ENCODE peak calls at places on chromosomes 16 and 17, in eight cellular contexts. W is effector CD4-positive, alpha-beta T cell; V is left ventricle myocardium inferior; L is activated gamma-delta T cell treated with Interleukin-2 at 50 U/mL for 16 hours; B is NCI-H1092; A is activated CD8-positive, alpha-beta memory T cell treated with anti-CD3 and anti-CD28 coated beads, Interleukin-2, amount 50 U/mL, for 4 hours; R is NCI-H510A treated with DMSO at 0.1 percent for 48 hours; N is mesothelial cell of epicardium. G is an unnamed sample.

GRCh38 chr16:11793840-11794239 is 3.2 kb downstream of the ZC3H7A start:
- DNase-seq in W (no peak), V (no peak), L (no peak), B (no peak), A (no peak), R (peak; percentile 22), N (no peak), G (no peak)

GRCh38 chr16:7731121-7731520 is 398.5 kb downstream of the RBFOX1 start:
- DNase-seq in W (no peak), V (no peak), L (no peak), B (no peak), A (no peak), R (no peak), N (no peak), G (no peak)

GRCh38 chr17:81000631-81001357 is 9.2 kb downstream of the CHMP6 start:
- DNase-seq in W (no peak), V (no peak), L (no peak), B (no peak), A (no peak), R (no peak), N (no peak), G (no peak)

GRCh38 chr17:42895185-42895555 is 5.4 kb upstream of the G6PC1 start:
- DNase-seq in W (no peak), V (peak; percentile 32), L (no peak), B (no peak), A (no peak), R (no peak), N (no peak), G (peak; percentile 64)

GRCh38 chr17:57187391-57187790 is 68.9 kb upstream of the MSI2 start:
- DNase-seq in W (no peak), V (no peak), L (no peak), B (no peak), A (no peak), R (no peak), N (no peak), G (no peak)

GRCh38 chr17:70060415-70060814 is 14.6 kb upstream of the KCNJ16 start:
- DNase-seq in W (no peak), V (no peak), L (no peak), B (no peak), A (no peak), R (no peak), N (no peak), G (no peak)

GRCh38 chr17:33039874-33040273 is 48.2 kb downstream of the SPACA3 start:
- DNase-seq in W (no peak), V (no peak), L (no peak), B (no peak), A (no peak), R (no peak), N (no peak), G (no peak)

GRCh38 chr17:61149106-61149505 is 250.5 kb upstream of the TBX2 start:
- DNase-seq in W (no peak), V (no peak), L (no peak), B (no peak), A (no peak), R (no peak), N (no peak), G (no peak)

GRCh38 chr17:42846594-42847280 is 2.4 kb downstream of the AOC2 start:
- DNase-seq in W (no peak), V (no peak), L (no peak), B (no peak), A (no peak), R (no peak), N (no peak), G (no peak)

GRCh38 chr17:33240397-33240796 is 52.7 kb downstream of the ASIC2 start:
- DNase-seq in W (no peak), V (no peak), L (no peak), B (peak; percentile 34), A (no peak), R (no peak), N (no peak), G (no peak)

GRCh38 chr17:5971969-5972368 is 98.2 kb upstream of the WSCD1 start:
- DNase-seq in W (no peak), V (no peak), L (no peak), B (no peak), A (no peak), R (no peak), N (no peak), G (no peak)

GRCh38 chr16:11036040-11036439 is 91.7 kb downstream of the CLEC16A start:
- DNase-seq in W (no peak), V (no peak), L (no peak), B (no peak), A (no peak), R (no peak), N (no peak), G (no peak)

G was measured in gastrocnemius medialis.